ENCODE peak calls at places on chromosomes 7 and 10, in seven cellular contexts. X, I, B, G, C, J and P are unnamed samples.

GRCh38 chr7:28163955-28164354 is 16.6 kb downstream of the JAZF1 start:
- DNase-seq in X (no peak), I (no peak), B (peak; percentile 89), G (no peak), C (no peak), J (peak; percentile 46), P (no peak)

GRCh38 chr10:132111121-132111731 is 45.5 kb downstream of the JAKMIP3 start:
- DNase-seq in X (no peak), I (no peak), B (no peak), G (no peak), C (no peak), J (no peak), P (no peak)

GRCh38 chr7:128831994-128832879 is 2.0 kb downstream of the FLNC start:
- DNase-seq in X (peak; percentile 61), I (no peak), B (peak; percentile 70), G (no peak), C (no peak), J (peak; percentile 40), P (peak; percentile 81)

GRCh38 chr7:110850239-110850638 is 240.7 kb upstream of the LRRN3 start:
- DNase-seq in X (no peak), I (no peak), B (no peak), G (no peak), C (no peak), J (no peak), P (no peak)

GRCh38 chr7:94908204-94909022 is 1.0 kb downstream of the PPP1R9A start:
- DNase-seq in X (peak; percentile 63), I (peak; percentile 61), B (no peak), G (no peak), C (no peak), J (peak; percentile 21), P (peak; percentile 27)

GRCh38 chr7:143884978-143885559 is 16.9 kb downstream of the TCAF1 start:
- DNase-seq in X (peak; percentile 88), I (peak; percentile 93), B (peak; percentile 79), G (no peak), C (no peak), J (peak; percentile 97), P (no peak)

GRCh38 chr7:7653568-7654187 is 13.1 kb downstream of the UMAD1 start:
- DNase-seq in X (no peak), I (no peak), B (no peak), G (no peak), C (peak; percentile 12), J (no peak), P (no peak)

GRCh38 chr10:132951926-132952325 is 9.6 kb upstream of the CFAP46 start:
- DNase-seq in X (no peak), I (no peak), B (no peak), G (no peak), C (no peak), J (no peak), P (no peak)

GRCh38 chr7:90892213-90892612 is 296.1 kb downstream of the CDK14 start:
- DNase-seq in X (no peak), I (no peak), B (no peak), G (no peak), C (no peak), J (no peak), P (no peak)

GRCh38 chr10:33093362-33093761 is 135.3 kb upstream of the ITGB1 start:
- DNase-seq in X (peak; percentile 13), I (no peak), B (no peak), G (no peak), C (no peak), J (no peak), P (no peak)

GRCh38 chr10:118151461-118151860 is 104.7 kb upstream of the RAB11FIP2 start:
- DNase-seq in X (no peak), I (no peak), B (no peak), G (no peak), C (no peak), J (no peak), P (no peak)

GRCh38 chr10:121312582-121312981 is 285.7 kb downstream of the FGFR2 start:
- DNase-seq in X (no peak), I (no peak), B (no peak), G (no peak), C (no peak), J (no peak), P (no peak)

GRCh38 chr10:125377368-125377767 is 217.0 kb upstream of the CTBP2 start:
- DNase-seq in X (no peak), I (no peak), B (peak; percentile 6), G (no peak), C (no peak), J (peak; percentile 20), P (no peak)

GRCh38 chr7:151876899-151877777 is at the start of gene PRKAG2:
- DNase-seq in X (no peak), I (peak; percentile 38), B (peak; percentile 26), G (peak; percentile 41), C (peak; percentile 71), J (peak; percentile 64), P (peak; percentile 69)

GRCh38 chr7:40884226-40884625 is 749.4 kb downstream of the SUGCT start:
- DNase-seq in X (no peak), I (no peak), B (peak; percentile 65), G (no peak), C (no peak), J (no peak), P (no peak)

GRCh38 chr7:15352807-15353206 is 209.0 kb downstream of the AGMO start:
- DNase-seq in X (no peak), I (no peak), B (no peak), G (no peak), C (no peak), J (no peak), P (no peak)

GRCh38 chr7:150451097-150451793 is 815 bp downstream of the GIMAP8 start:
- DNase-seq in X (peak; percentile 60), I (no peak), B (no peak), G (no peak), C (peak; percentile 40), J (no peak), P (peak; percentile 40)

GRCh38 chr7:1920266-1920681 is 250.2 kb downstream of the ELFN1 start:
- DNase-seq in X (no peak), I (no peak), B (no peak), G (no peak), C (peak; percentile 20), J (no peak), P (no peak)

GRCh38 chr7:471191-471865 is 48.3 kb downstream of the PDGFA start:
- DNase-seq in X (no peak), I (no peak), B (no peak), G (no peak), C (no peak), J (no peak), P (no peak)

GRCh38 chr10:116122126-116122525 is 150.9 kb downstream of the GFRA1 start:
- DNase-seq in X (no peak), I (no peak), B (no peak), G (no peak), C (no peak), J (no peak), P (no peak)

GRCh38 chr7:54904986-54905385 is 113.8 kb upstream of the EGFR start:
- DNase-seq in X (no peak), I (no peak), B (peak; percentile 52), G (no peak), C (no peak), J (no peak), P (no peak)

GRCh38 chr7:101494602-101495329 is 132.1 kb downstream of the COL26A1 start:
- DNase-seq in X (no peak), I (no peak), B (peak; percentile 61), G (no peak), C (no peak), J (no peak), P (no peak)

GRCh38 chr7:147251924-147252323 is 1135.3 kb downstream of the CNTNAP2 start:
- DNase-seq in X (no peak), I (no peak), B (no peak), G (no peak), C (no peak), J (no peak), P (no peak)

GRCh38 chr7:102146989-102147388 is 139.7 kb upstream of the SH2B2 start:
- DNase-seq in X (no peak), I (no peak), B (no peak), G (no peak), C (no peak), J (peak; percentile 39), P (no peak)

GRCh38 chr7:5702876-5703571 is 78.4 kb downstream of the RNF216 start:
- DNase-seq in X (peak; percentile 97), I (no peak), B (peak; percentile 35), G (no peak), C (no peak), J (no peak), P (no peak)

GRCh38 chr7:109190766-109191165 is 621.1 kb downstream of the DNAJB9 start:
- DNase-seq in X (no peak), I (no peak), B (no peak), G (no peak), C (no peak), J (no peak), P (no peak)

GRCh38 chr7:93836111-93836510 is 54.4 kb downstream of the TFPI2 start:
- DNase-seq in X (no peak), I (no peak), B (no peak), G (no peak), C (no peak), J (no peak), P (no peak)

GRCh38 chr10:125783408-125783807 is 7.8 kb upstream of the MMP21 start:
- DNase-seq in X (no peak), I (no peak), B (no peak), G (no peak), C (no peak), J (no peak), P (no peak)

GRCh38 chr10:48820231-48820630 is 119.4 kb downstream of the LRRC18 start:
- DNase-seq in X (no peak), I (no peak), B (no peak), G (no peak), C (no peak), J (no peak), P (no peak)

GRCh38 chr10:42955493-42955889 is 121.4 kb upstream of the RET start:
- DNase-seq in X (no peak), I (no peak), B (no peak), G (no peak), C (no peak), J (no peak), P (no peak)

GRCh38 chr7:920351-921070 is 34.0 kb downstream of the ADAP1 start:
- DNase-seq in X (no peak), I (no peak), B (no peak), G (no peak), C (no peak), J (no peak), P (no peak)

GRCh38 chr7:140928491-140929309 is 4.0 kb upstream of the BRAF start:
- DNase-seq in X (no peak), I (no peak), B (no peak), G (no peak), C (no peak), J (no peak), P (no peak)

GRCh38 chr7:24825931-24826661 is 68.8 kb upstream of the GSDME start:
- DNase-seq in X (no peak), I (no peak), B (peak; percentile 66), G (no peak), C (no peak), J (peak; percentile 70), P (no peak)